ENCODE peak calls at places on chromosomes 4 and X, in four cellular contexts. One of them, this sample, is unnamed.
A peak's percentile ranks its signal among the peaks of the same experiment; 100 is the strongest.

GRCh38 chr4:127889903-127890302 is 9.2 kb downstream of the PLK4 start:
- DNase-seq in MM.1S: no peak
- DNase-seq in PC-3: no peak
- DNase-seq in IMR-90: peak; percentile 28
- DNase-seq in this sample: no peak

GRCh38 chr4:93467484-93468155 is 360.9 kb upstream of the ATOH1 start:
- DNase-seq in MM.1S: no peak
- DNase-seq in PC-3: no peak
- DNase-seq in IMR-90: no peak
- DNase-seq in this sample: no peak

GRCh38 chr4:78669453-78669852 is 106.7 kb upstream of the BMP2K start:
- DNase-seq in MM.1S: no peak
- DNase-seq in PC-3: peak; percentile 23
- DNase-seq in IMR-90: no peak
- DNase-seq in this sample: no peak

GRCh38 chr4:28481565-28481964 is 1620.9 kb downstream of the STIM2 start:
- DNase-seq in MM.1S: no peak
- DNase-seq in PC-3: peak; percentile 71
- DNase-seq in IMR-90: no peak
- DNase-seq in this sample: no peak

GRCh38 chr4:159248383-159249178 is 145.7 kb downstream of the RAPGEF2 start:
- DNase-seq in MM.1S: no peak
- DNase-seq in PC-3: no peak
- DNase-seq in IMR-90: peak; percentile 77
- DNase-seq in this sample: peak; percentile 82

GRCh38 chrX:132613801-132614200 is 125.0 kb upstream of the MBNL3 start:
- DNase-seq in MM.1S: no peak
- DNase-seq in PC-3: no peak
- DNase-seq in IMR-90: no peak
- DNase-seq in this sample: no peak

GRCh38 chrX:40108959-40109287 is 11.2 kb upstream of the BCOR start:
- DNase-seq in MM.1S: no peak
- DNase-seq in PC-3: peak; percentile 79
- DNase-seq in IMR-90: peak; percentile 76
- DNase-seq in this sample: peak; percentile 78

GRCh38 chrX:23887448-23887847 is 20.3 kb downstream of the APOO start:
- DNase-seq in MM.1S: no peak
- DNase-seq in PC-3: no peak
- DNase-seq in IMR-90: no peak
- DNase-seq in this sample: no peak

GRCh38 chr4:74033721-74034120 is 4.8 kb downstream of the CXCL3 start:
- DNase-seq in MM.1S: no peak
- DNase-seq in PC-3: peak; percentile 86
- DNase-seq in IMR-90: peak; percentile 60
- DNase-seq in this sample: peak; percentile 18

GRCh38 chr4:155434904-155435303 is 58.1 kb upstream of the MAP9 start:
- DNase-seq in MM.1S: no peak
- DNase-seq in PC-3: no peak
- DNase-seq in IMR-90: no peak
- DNase-seq in this sample: no peak

GRCh38 chrX:8684201-8684600 is 47.7 kb downstream of the ANOS1 start:
- DNase-seq in MM.1S: no peak
- DNase-seq in PC-3: no peak
- DNase-seq in IMR-90: no peak
- DNase-seq in this sample: no peak

GRCh38 chrX:36898301-36898700 is 109.9 kb upstream of the FAM47C start:
- DNase-seq in MM.1S: no peak
- DNase-seq in PC-3: peak; percentile 30
- DNase-seq in IMR-90: peak; percentile 0
- DNase-seq in this sample: no peak

GRCh38 chr4:91064157-91064853 is 937.1 kb downstream of the CCSER1 start:
- DNase-seq in MM.1S: no peak
- DNase-seq in PC-3: peak; percentile 7
- DNase-seq in IMR-90: no peak
- DNase-seq in this sample: peak; percentile 69

GRCh38 chrX:37846141-37846540 is 1.2 kb downstream of the DYNLT3 start:
- DNase-seq in MM.1S: no peak
- DNase-seq in PC-3: peak; percentile 64
- DNase-seq in IMR-90: peak; percentile 18
- DNase-seq in this sample: peak; percentile 36

GRCh38 chr4:68904786-68905185 is 46.8 kb downstream of the UGT2A3 start:
- DNase-seq in MM.1S: peak; percentile 77
- DNase-seq in PC-3: peak; percentile 39
- DNase-seq in IMR-90: no peak
- DNase-seq in this sample: no peak

GRCh38 chrX:19857131-19857530 is 30.3 kb downstream of the SH3KBP1 start:
- DNase-seq in MM.1S: peak; percentile 58
- DNase-seq in PC-3: no peak
- DNase-seq in IMR-90: no peak
- DNase-seq in this sample: no peak

GRCh38 chr4:102578819-102579218 is 77.7 kb downstream of the NFKB1 start:
- DNase-seq in MM.1S: no peak
- DNase-seq in PC-3: no peak
- DNase-seq in IMR-90: no peak
- DNase-seq in this sample: no peak

GRCh38 chr4:102585329-102585728 is 84.2 kb downstream of the NFKB1 start:
- DNase-seq in MM.1S: no peak
- DNase-seq in PC-3: no peak
- DNase-seq in IMR-90: peak; percentile 13
- DNase-seq in this sample: no peak

GRCh38 chr4:102578270-102578669 is 77.1 kb downstream of the NFKB1 start:
- DNase-seq in MM.1S: no peak
- DNase-seq in PC-3: no peak
- DNase-seq in IMR-90: no peak
- DNase-seq in this sample: no peak

GRCh38 chr4:102579794-102580462 is 78.8 kb downstream of the NFKB1 start:
- DNase-seq in MM.1S: no peak
- DNase-seq in PC-3: no peak
- DNase-seq in IMR-90: no peak
- DNase-seq in this sample: no peak

GRCh38 chr4:102580463-102580842 is 79.3 kb downstream of the NFKB1 start:
- DNase-seq in MM.1S: no peak
- DNase-seq in PC-3: no peak
- DNase-seq in IMR-90: no peak
- DNase-seq in this sample: no peak
- H2AFZ ChIP-seq in MM.1S: no peak overlapping the region
- H2AFZ ChIP-seq in PC-3: no peak overlapping the region
- H2AFZ ChIP-seq in IMR-90: no peak overlapping the region
- H2AFZ ChIP-seq in this sample: no peak overlapping the region

GRCh38 chr4:150173854-150174398 is 95.7 kb downstream of the DCLK2 start:
- DNase-seq in MM.1S: no peak
- DNase-seq in PC-3: no peak
- DNase-seq in IMR-90: no peak
- DNase-seq in this sample: no peak
- H2AFZ ChIP-seq in MM.1S: no peak overlapping the region
- H2AFZ ChIP-seq in PC-3: no peak overlapping the region
- H2AFZ ChIP-seq in IMR-90: peak overlapping the region; percentile 9
- H2AFZ ChIP-seq in this sample: no peak overlapping the region

DNA sequence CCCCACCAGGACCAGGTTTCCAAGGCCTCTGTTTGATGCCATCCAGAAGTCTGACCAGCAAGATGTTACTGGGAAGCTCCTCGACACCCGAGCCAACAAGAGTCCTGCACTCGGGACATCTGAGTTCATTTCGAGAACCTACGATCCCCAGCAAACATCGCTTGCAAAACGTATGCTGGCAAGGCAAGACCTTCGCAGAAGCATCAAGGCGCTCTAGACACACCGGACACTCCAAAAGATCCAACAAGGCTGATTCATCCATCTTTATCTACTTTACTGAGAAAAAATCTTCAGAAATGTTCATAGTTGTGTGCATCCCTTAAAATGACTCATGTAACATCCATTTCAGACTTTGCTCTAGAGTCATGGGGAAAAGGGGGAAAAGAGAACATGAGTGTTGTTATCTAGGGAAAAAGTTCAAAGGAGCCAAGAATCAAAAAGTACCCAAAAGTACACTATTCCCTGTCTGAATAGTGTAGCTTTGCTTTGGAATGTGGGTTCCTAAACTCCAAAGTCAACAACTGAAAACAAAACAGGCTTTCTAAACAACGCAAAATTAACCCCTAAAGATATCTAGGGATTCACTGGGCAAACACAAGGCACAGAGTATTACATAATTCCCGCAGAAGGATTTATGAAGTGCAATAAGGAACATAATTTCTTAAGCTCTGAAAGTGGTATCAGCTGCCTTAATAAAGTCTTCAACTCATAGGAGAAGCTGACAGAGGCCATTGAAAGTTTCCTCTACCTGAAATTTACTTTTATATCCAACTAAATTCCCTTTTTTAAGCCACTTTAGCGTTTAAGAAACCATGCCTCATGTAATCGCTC is 1.6 kb downstream of the SH3RF1 start:
- DNase-seq in MM.1S: no peak
- DNase-seq in PC-3: peak; percentile 74
- DNase-seq in IMR-90: peak; percentile 87
- DNase-seq in this sample: peak; percentile 67
- H2AFZ ChIP-seq in MM.1S: peak overlapping the region; percentile 96
- H2AFZ ChIP-seq in PC-3: no peak overlapping the region
- H2AFZ ChIP-seq in IMR-90: peak overlapping the region; percentile 46
- H2AFZ ChIP-seq in this sample: no peak overlapping the region

GRCh38 chr4:16155503-16156169 is 70.6 kb downstream of the TAPT1 start:
- DNase-seq in MM.1S: no peak
- DNase-seq in PC-3: no peak
- DNase-seq in IMR-90: no peak
- DNase-seq in this sample: no peak

GRCh38 chr4:16159321-16159720 is 67.0 kb downstream of the TAPT1 start:
- DNase-seq in MM.1S: no peak
- DNase-seq in PC-3: no peak
- DNase-seq in IMR-90: no peak
- DNase-seq in this sample: no peak

GRCh38 chr4:16157609-16158503 is 68.4 kb downstream of the TAPT1 start:
- DNase-seq in MM.1S: no peak
- DNase-seq in PC-3: no peak
- DNase-seq in IMR-90: no peak
- DNase-seq in this sample: no peak

GRCh38 chr4:16160457-16160856 is 65.8 kb downstream of the TAPT1 start:
- DNase-seq in MM.1S: no peak
- DNase-seq in PC-3: no peak
- DNase-seq in IMR-90: no peak
- DNase-seq in this sample: no peak

GRCh38 chr4:16158504-16158852 is 67.8 kb downstream of the TAPT1 start:
- DNase-seq in MM.1S: no peak
- DNase-seq in PC-3: no peak
- DNase-seq in IMR-90: no peak
- DNase-seq in this sample: no peak
- H2AFZ ChIP-seq in MM.1S: no peak overlapping the region
- H2AFZ ChIP-seq in PC-3: no peak overlapping the region
- H2AFZ ChIP-seq in IMR-90: no peak overlapping the region
- H2AFZ ChIP-seq in this sample: no peak overlapping the region

GRCh38 chr4:14529653-14530052 is 472.6 kb upstream of the CPEB2 start:
- DNase-seq in MM.1S: no peak
- DNase-seq in PC-3: peak; percentile 67
- DNase-seq in IMR-90: no peak
- DNase-seq in this sample: peak; percentile 5

GRCh38 chr4:14524236-14524635 is 478.0 kb upstream of the CPEB2 start:
- DNase-seq in MM.1S: no peak
- DNase-seq in PC-3: no peak
- DNase-seq in IMR-90: no peak
- DNase-seq in this sample: peak; percentile 35

GRCh38 chr4:14532436-14532835 is 469.8 kb upstream of the CPEB2 start:
- DNase-seq in MM.1S: peak; percentile 34
- DNase-seq in PC-3: no peak
- DNase-seq in IMR-90: no peak
- DNase-seq in this sample: no peak

DNA sequence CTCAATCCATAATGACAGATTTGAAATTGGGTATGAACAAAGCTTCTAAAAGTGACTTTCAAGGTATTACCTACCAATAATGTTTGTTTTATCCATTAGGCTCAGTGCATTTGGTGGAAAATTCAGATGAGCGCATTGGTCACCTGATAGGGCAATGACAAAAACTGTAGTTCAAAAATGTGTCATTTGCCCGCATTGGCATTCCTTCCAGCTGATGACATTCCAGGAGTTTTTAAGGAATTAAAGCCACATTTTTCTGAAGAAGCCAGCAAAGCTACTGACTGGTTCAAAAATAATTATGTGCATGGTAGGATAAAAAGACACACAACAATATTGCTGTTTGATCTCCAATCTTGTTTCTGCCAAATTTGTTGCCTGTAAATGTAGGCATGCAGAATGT is 473.4 kb upstream of the CPEB2 start:
- DNase-seq in MM.1S: no peak
- DNase-seq in PC-3: no peak
- DNase-seq in IMR-90: no peak
- DNase-seq in this sample: no peak
- H2AFZ ChIP-seq in MM.1S: no peak overlapping the region
- H2AFZ ChIP-seq in PC-3: no peak overlapping the region
- H2AFZ ChIP-seq in IMR-90: no peak overlapping the region
- H2AFZ ChIP-seq in this sample: no peak overlapping the region

GRCh38 chr4:23947826-23948225 is 58.0 kb upstream of the PPARGC1A start:
- DNase-seq in MM.1S: no peak
- DNase-seq in PC-3: no peak
- DNase-seq in IMR-90: peak; percentile 11
- DNase-seq in this sample: peak; percentile 32

GRCh38 chr4:23946307-23946706 is 56.5 kb upstream of the PPARGC1A start:
- DNase-seq in MM.1S: no peak
- DNase-seq in PC-3: no peak
- DNase-seq in IMR-90: no peak
- DNase-seq in this sample: no peak

GRCh38 chr4:23957465-23957864 is 67.6 kb upstream of the PPARGC1A start:
- DNase-seq in MM.1S: peak; percentile 17
- DNase-seq in PC-3: no peak
- DNase-seq in IMR-90: no peak
- DNase-seq in this sample: no peak

GRCh38 chr4:23956601-23957364 is 66.9 kb upstream of the PPARGC1A start:
- DNase-seq in MM.1S: no peak
- DNase-seq in PC-3: no peak
- DNase-seq in IMR-90: peak; percentile 43
- DNase-seq in this sample: no peak

GRCh38 chr4:23952258-23952657 is 62.4 kb upstream of the PPARGC1A start:
- DNase-seq in MM.1S: peak; percentile 15
- DNase-seq in PC-3: no peak
- DNase-seq in IMR-90: no peak
- DNase-seq in this sample: no peak
- H2AFZ ChIP-seq in MM.1S: peak overlapping the region; percentile 54
- H2AFZ ChIP-seq in PC-3: no peak overlapping the region
- H2AFZ ChIP-seq in IMR-90: peak overlapping the region; percentile 47
- H2AFZ ChIP-seq in this sample: no peak overlapping the region

GRCh38 chr4:121655320-121656268 is 41.2 kb downstream of the ANXA5 start:
- DNase-seq in MM.1S: no peak
- DNase-seq in PC-3: no peak
- DNase-seq in IMR-90: no peak
- DNase-seq in this sample: peak; percentile 23

GRCh38 chr4:121656269-121656641 is 40.5 kb downstream of the ANXA5 start:
- DNase-seq in MM.1S: peak; percentile 46
- DNase-seq in PC-3: peak; percentile 62
- DNase-seq in IMR-90: peak; percentile 79
- DNase-seq in this sample: peak; percentile 74

GRCh38 chr4:121662225-121662624 is 34.6 kb downstream of the ANXA5 start:
- DNase-seq in MM.1S: no peak
- DNase-seq in PC-3: no peak
- DNase-seq in IMR-90: no peak
- DNase-seq in this sample: no peak

GRCh38 chr4:121654738-121655137 is 42.0 kb downstream of the ANXA5 start:
- DNase-seq in MM.1S: no peak
- DNase-seq in PC-3: no peak
- DNase-seq in IMR-90: no peak
- DNase-seq in this sample: no peak

GRCh38 chr4:121658125-121658524 is 38.7 kb downstream of the ANXA5 start:
- DNase-seq in MM.1S: no peak
- DNase-seq in PC-3: no peak
- DNase-seq in IMR-90: no peak
- DNase-seq in this sample: no peak
- H2AFZ ChIP-seq in MM.1S: no peak overlapping the region
- H2AFZ ChIP-seq in PC-3: no peak overlapping the region
- H2AFZ ChIP-seq in IMR-90: no peak overlapping the region
- H2AFZ ChIP-seq in this sample: no peak overlapping the region